ENCODE peak calls at places on chromosomes 7 and 10, in seven cellular contexts. A is psoas muscle, E is AG20443, Z is EL, N is NCI-H226, K is GM04504, H is WTC11. T is an unnamed sample.

GRCh38 chr7:77444123-77444522 is 28.0 kb upstream of the GSAP start:
- DNase-seq in N (no peak), Z (peak), E (peak), A (no peak), H (no peak), K (no peak), T (no peak)

GRCh38 chr10:11863353-11864105 is 40.4 kb downstream of the PROSER2 start:
- DNase-seq in Z (no peak), H (no peak), K (no peak), E (no peak), A (no peak), N (no peak), T (no peak)

GRCh38 chr10:58513189-58514101 is 773 bp downstream of the BICC1 start:
- DNase-seq in Z (peak), H (peak), E (peak), N (peak), K (peak), A (peak), T (no peak)

GRCh38 chr7:84091318-84091717 is 103.3 kb downstream of the SEMA3A start:
- DNase-seq in N (peak), K (no peak), A (no peak), E (no peak), H (no peak), Z (no peak), T (no peak)

GRCh38 chr10:48760983-48761382 is 76.3 kb downstream of the WDFY4 start:
- DNase-seq in E (no peak), H (no peak), K (no peak), A (no peak), N (no peak), Z (no peak), T (no peak)

GRCh38 chr10:28054211-28054888 is 55.5 kb upstream of the ODAD2 start:
- DNase-seq in E (peak), A (no peak), N (peak), Z (peak), K (peak), H (no peak), T (no peak)

GRCh38 chr7:111362660-111363059 is 199.6 kb downstream of the IMMP2L start:
- DNase-seq in E (peak), N (no peak), A (no peak), K (no peak), Z (peak), H (no peak), T (no peak)

GRCh38 chr10:112224933-112225529 is 41.5 kb upstream of the GPAM start:
- DNase-seq in N (no peak), Z (no peak), H (no peak), E (no peak), K (no peak), A (no peak), T (no peak)

GRCh38 chr7:40772096-40772495 is 637.3 kb downstream of the SUGCT start:
- DNase-seq in N (no peak), E (no peak), K (no peak), H (no peak), Z (no peak), A (no peak), T (no peak)

GRCh38 chr10:100364735-100365391 is 17.8 kb downstream of the SCD start:
- DNase-seq in H (no peak), Z (peak), E (peak), N (peak), A (peak), K (peak), T (peak)

GRCh38 chr7:15848362-15848761 is 161.9 kb upstream of the MEOX2 start:
- DNase-seq in A (no peak), H (no peak), E (no peak), K (no peak), N (peak), Z (no peak), T (no peak)

GRCh38 chr7:123819001-123819400 is 26.0 kb upstream of the HYAL4 start:
- DNase-seq in K (no peak), H (no peak), E (no peak), A (no peak), Z (no peak), N (peak), T (no peak)

GRCh38 chr7:76302299-76303056 is at the start of gene HSPB1:
- DNase-seq in E (peak), N (peak), Z (peak), A (peak), H (peak), K (peak), T (peak)

GRCh38 chr7:158548726-158549125 is 38.9 kb downstream of the PTPRN2 start:
- DNase-seq in K (no peak), Z (no peak), N (no peak), E (no peak), A (no peak), H (no peak), T (no peak)

GRCh38 chr10:131706476-131706875 is 194.3 kb upstream of the PPP2R2D start:
- DNase-seq in E (no peak), N (no peak), K (no peak), A (no peak), Z (no peak), H (no peak), T (no peak)

GRCh38 chr10:3780056-3780765 is 4.8 kb downstream of the KLF6 start:
- DNase-seq in K (no peak), H (no peak), E (no peak), N (no peak), Z (peak), A (peak), T (no peak)

GRCh38 chr7:155961241-155962190 is 149.3 kb upstream of the SHH start:
- DNase-seq in H (no peak), Z (no peak), E (no peak), K (no peak), N (peak), A (no peak), T (no peak)

GRCh38 chr7:103369430-103369829 is 22.0 kb downstream of the PSMC2 start:
- DNase-seq in H (no peak), Z (no peak), K (no peak), A (no peak), E (no peak), N (no peak), T (no peak)

GRCh38 chr10:71270301-71270777 is 48.7 kb upstream of the SLC29A3 start:
- DNase-seq in A (no peak), N (peak), K (peak), E (peak), Z (peak), H (peak), T (peak)

GRCh38 chr10:673492-673891 is 16.0 kb downstream of the DIP2C start:
- DNase-seq in H (no peak), A (no peak), N (no peak), K (no peak), Z (no peak), E (no peak), T (no peak)

GRCh38 chr7:42611961-42612360 is 299.9 kb downstream of the C7orf25 start:
- DNase-seq in E (no peak), N (peak), K (no peak), Z (no peak), H (no peak), A (no peak), T (no peak)

GRCh38 chr7:31882187-31882586 is 188.0 kb downstream of the PDE1C start:
- DNase-seq in A (peak), Z (peak), H (peak), K (no peak), N (peak), E (peak), T (no peak)

GRCh38 chr10:3485287-3485686 is 299.7 kb downstream of the KLF6 start:
- DNase-seq in N (no peak), Z (no peak), H (no peak), K (no peak), A (no peak), E (no peak), T (no peak)

GRCh38 chr10:105950410-105950809 is 1214.1 kb downstream of the SORCS1 start:
- DNase-seq in H (peak), N (no peak), E (peak), Z (peak), A (peak), K (peak), T (peak)

GRCh38 chr7:103791894-103792293 is 197.6 kb downstream of the RELN start:
- DNase-seq in A (no peak), K (no peak), E (no peak), Z (no peak), H (no peak), N (no peak), T (no peak)

GRCh38 chr7:87797798-87798403 is 78.3 kb downstream of the SLC25A40 start:
- DNase-seq in H (no peak), A (no peak), Z (peak), N (peak), K (peak), E (peak), T (peak)

GRCh38 chr7:123715793-123716192 is 33.0 kb downstream of the WASL start:
- DNase-seq in H (no peak), N (no peak), E (no peak), Z (no peak), K (no peak), A (no peak), T (no peak)

GRCh38 chr7:157526604-157527003 is 189.8 kb downstream of the DNAJB6 start:
- DNase-seq in Z (no peak), N (no peak), K (no peak), E (no peak), H (no peak), A (peak), T (no peak)

GRCh38 chr7:134696261-134696660 is 49.6 kb downstream of the BPGM start:
- DNase-seq in N (no peak), H (no peak), K (no peak), A (no peak), Z (peak), E (no peak), T (no peak)

GRCh38 chr7:92614586-92615237 is 24.5 kb upstream of the FAM133B start:
- DNase-seq in Z (no peak), A (no peak), E (peak), H (no peak), K (no peak), N (no peak), T (no peak)

GRCh38 chr10:17872191-17873091 is 63.3 kb downstream of the MRC1 start:
- DNase-seq in H (no peak), N (no peak), A (no peak), Z (peak), K (peak), E (peak), T (peak)

GRCh38 chr7:39507866-39508551 is 58.2 kb upstream of the YAE1 start:
- DNase-seq in K (no peak), Z (no peak), A (no peak), N (no peak), E (no peak), H (no peak), T (no peak)

GRCh38 chr10:30565449-30565848 is 64.1 kb downstream of the LYZL2 start:
- DNase-seq in H (no peak), E (no peak), N (no peak), A (no peak), K (no peak), Z (no peak), T (no peak)

GRCh38 chr10:18377898-18378297 is 237.7 kb downstream of the CACNB2 start:
- DNase-seq in A (no peak), N (no peak), K (no peak), E (no peak), Z (no peak), H (no peak), T (no peak)

GRCh38 chr7:5689118-5689517 is 92.3 kb downstream of the RNF216 start:
- DNase-seq in H (no peak), N (no peak), K (no peak), E (peak), A (no peak), Z (peak), T (no peak)

T was measured in NCI-H1694.